ENCODE peak calls at places on chromosomes 11 and 22, in seven cellular contexts. O is HCT116, J is fibroblast of villous mesenchyme, G is A549, Y is transverse colon, B is right atrium auricular region, Q is lung. P is an unnamed sample.

GRCh38 chr11:100874203-100874602 is 187.1 kb downstream of the ARHGAP42 start:
- DNase-seq in Q (no peak), G (no peak), B (no peak), O (no peak), Y (no peak), J (no peak), P (no peak)

GRCh38 chr11:129703846-129704245 is 111.8 kb upstream of the TMEM45B start:
- DNase-seq in G (no peak), Q (no peak), Y (no peak), J (peak; percentile 32), O (no peak), B (no peak), P (no peak)

GRCh38 chr11:61061081-61061826 is 41.0 kb upstream of the CD5 start:
- DNase-seq in J (no peak), Y (no peak), G (no peak), Q (no peak), O (peak; percentile 6), B (no peak), P (peak; percentile 34)

GRCh38 chr11:125371451-125371935 is 124.6 kb downstream of the FEZ1 start:
- DNase-seq in Y (no peak), O (no peak), Q (no peak), G (no peak), J (no peak), B (no peak), P (no peak)

GRCh38 chr22:27790396-27791216 is 10.9 kb downstream of the MN1 start:
- DNase-seq in J (peak; percentile 22), Q (no peak), B (no peak), G (no peak), Y (no peak), O (no peak), P (peak; percentile 59)

GRCh38 chr22:37681001-37681424 is 5.1 kb upstream of the NOL12 start:
- DNase-seq in O (no peak), Y (no peak), Q (no peak), B (no peak), J (peak; percentile 47), G (no peak), P (peak; percentile 39)

GRCh38 chr11:66881927-66882452 is 25.1 kb downstream of the LRFN4 start:
- DNase-seq in Y (no peak), O (no peak), G (no peak), B (no peak), Q (no peak), J (no peak), P (no peak)

GRCh38 chr11:90243534-90243933 is 20.7 kb upstream of the CHORDC1 start:
- DNase-seq in G (no peak), O (no peak), Y (no peak), Q (no peak), B (no peak), J (no peak), P (no peak)

GRCh38 chr11:125886997-125887372 is 483 bp upstream of the HYLS1 start:
- DNase-seq in J (peak; percentile 40), Y (peak; percentile 34), O (no peak), Q (peak; percentile 42), G (no peak), B (peak; percentile 64), P (peak; percentile 51)

GRCh38 chr22:17943533-17944204 is 80.7 kb downstream of the MICAL3 start:
- DNase-seq in B (no peak), Q (no peak), Y (no peak), J (no peak), G (no peak), O (no peak), P (no peak)

GRCh38 chr11:67060111-67060522 is 3.5 kb downstream of the RHOD start:
- DNase-seq in G (peak; percentile 91), Q (no peak), Y (no peak), B (no peak), O (no peak), J (no peak), P (no peak)

GRCh38 chr11:26649884-26650283 is 72.0 kb downstream of the SLC5A12 start:
- DNase-seq in B (no peak), G (peak; percentile 55), J (peak; percentile 73), Y (peak; percentile 61), Q (peak; percentile 65), O (peak; percentile 3), P (peak; percentile 80)

GRCh38 chr11:11004069-11004468 is 146.2 kb upstream of the ZBED5 start:
- DNase-seq in G (no peak), O (no peak), B (no peak), Q (no peak), J (no peak), Y (no peak), P (no peak)

GRCh38 chr11:35352107-35352888 is 67.1 kb downstream of the SLC1A2 start:
- DNase-seq in B (no peak), O (no peak), Q (no peak), G (no peak), J (no peak), Y (no peak), P (peak; percentile 89)

GRCh38 chr11:28476053-28476452 is 367.9 kb downstream of the METTL15 start:
- DNase-seq in Y (no peak), B (no peak), O (no peak), J (peak; percentile 18), Q (no peak), G (no peak), P (peak; percentile 17)

GRCh38 chr22:44363214-44363979 is 50.6 kb upstream of the SHISAL1 start:
- DNase-seq in Y (peak; percentile 80), O (no peak), B (peak; percentile 98), G (peak; percentile 60), Q (peak; percentile 88), J (peak; percentile 98), P (peak; percentile 99)

GRCh38 chr11:96306933-96307747 is 35.9 kb downstream of the MAML2 start:
- DNase-seq in O (peak; percentile 95), Y (peak; percentile 90), J (peak; percentile 98), Q (peak; percentile 91), G (peak; percentile 67), B (peak; percentile 97), P (peak; percentile 97)

GRCh38 chr11:117482881-117483280 is 155.2 kb downstream of the CEP164 start:
- DNase-seq in Y (no peak), Q (no peak), J (no peak), G (no peak), O (no peak), B (no peak), P (no peak)

DNA sequence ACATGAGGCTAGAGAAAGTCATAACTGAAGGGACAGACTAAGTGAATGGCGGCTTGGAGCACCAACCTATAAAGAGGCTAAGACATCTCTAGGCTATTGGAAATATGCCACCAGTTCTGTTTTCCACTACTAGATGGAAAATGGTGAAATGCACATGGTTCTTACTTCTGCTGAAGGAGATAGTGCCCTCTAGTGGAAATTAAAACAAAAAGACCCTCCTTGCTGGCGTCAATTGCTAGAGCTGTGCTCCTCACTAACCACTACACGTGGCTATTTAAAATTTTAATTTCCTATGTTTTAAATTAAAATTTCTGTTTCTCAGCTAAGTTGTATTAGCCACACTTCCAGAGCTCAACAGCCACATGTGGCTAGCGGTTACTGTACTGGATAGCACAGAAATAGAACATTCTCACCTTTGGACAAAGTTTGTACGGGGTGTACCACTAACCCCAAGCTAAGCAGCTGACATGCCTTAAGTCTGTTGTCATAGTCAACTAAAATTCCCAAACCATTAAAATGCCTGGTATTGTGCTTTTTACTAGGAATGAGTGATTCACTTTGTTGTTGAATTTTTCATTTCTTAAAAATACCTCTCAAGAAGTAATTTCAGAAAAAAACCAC is 34.1 kb upstream of the CALCA start:
- DNase-seq in B (no peak), Y (no peak), Q (no peak), O (peak; percentile 47), J (peak; percentile 58), G (no peak), P (peak; percentile 67)
- TF ChIP-seq CTCF in B (no peak), Y (peak; percentile 30), Q (peak; percentile 11), O (peak; percentile 48), J (peak; percentile 53), G (peak; percentile 52), P (peak; percentile 51)

GRCh38 chr11:65112226-65112550 is 516 bp downstream of the TM7SF2 start:
- DNase-seq in O (no peak), B (no peak), G (no peak), J (no peak), Y (no peak), Q (no peak), P (no peak)

GRCh38 chr11:65111159-65111536 is 524 bp upstream of the TM7SF2 start:
- DNase-seq in B (no peak), Y (no peak), Q (no peak), O (no peak), J (no peak), G (no peak), P (no peak)

GRCh38 chr11:65109231-65110198 is 2.2 kb upstream of the TM7SF2 start:
- DNase-seq in B (no peak), O (no peak), G (no peak), Q (no peak), J (no peak), Y (no peak), P (no peak)

GRCh38 chr11:65111537-65112225 is at the start of gene TM7SF2:
- DNase-seq in B (peak; percentile 97), Q (peak; percentile 97), Y (peak; percentile 98), O (peak; percentile 89), G (peak; percentile 97), J (peak; percentile 94), P (peak; percentile 81)

DNA sequence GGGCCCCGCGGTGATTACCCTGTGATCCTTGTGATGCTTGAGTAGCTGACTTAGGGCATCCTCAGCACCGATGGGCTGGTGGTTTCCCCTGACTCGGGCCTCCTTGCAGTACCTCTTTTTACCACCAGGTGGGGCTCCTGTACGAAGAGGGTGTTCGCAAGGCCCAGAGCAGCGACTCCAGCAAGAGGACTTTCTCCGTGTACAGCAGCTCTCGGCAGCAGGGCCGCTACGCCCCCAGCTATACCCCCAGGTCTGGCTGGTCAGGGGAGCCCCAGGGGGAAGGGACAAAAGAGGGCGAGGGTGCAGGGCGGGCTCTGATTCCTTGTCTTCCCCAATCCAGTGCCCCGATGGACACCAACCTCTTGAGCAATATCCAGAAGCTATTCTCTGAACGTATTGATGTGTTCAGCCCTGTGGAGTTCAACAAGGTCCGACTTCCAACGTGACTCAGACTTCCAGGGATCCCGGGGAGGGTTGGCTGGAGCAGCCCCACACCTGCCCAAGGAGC is 1.3 kb upstream of the TM7SF2 start:
- DNase-seq in B (peak; percentile 92), Q (peak; percentile 89), Y (peak; percentile 94), O (no peak), G (peak; percentile 86), J (peak; percentile 79), P (peak; percentile 83)
- H3K4me3 ChIP-seq in B (no peak overlapping the region), Q (no peak overlapping the region), Y (no peak overlapping the region), O (no peak overlapping the region), G (no peak overlapping the region), J (no peak overlapping the region), P (no peak overlapping the region)

DNA sequence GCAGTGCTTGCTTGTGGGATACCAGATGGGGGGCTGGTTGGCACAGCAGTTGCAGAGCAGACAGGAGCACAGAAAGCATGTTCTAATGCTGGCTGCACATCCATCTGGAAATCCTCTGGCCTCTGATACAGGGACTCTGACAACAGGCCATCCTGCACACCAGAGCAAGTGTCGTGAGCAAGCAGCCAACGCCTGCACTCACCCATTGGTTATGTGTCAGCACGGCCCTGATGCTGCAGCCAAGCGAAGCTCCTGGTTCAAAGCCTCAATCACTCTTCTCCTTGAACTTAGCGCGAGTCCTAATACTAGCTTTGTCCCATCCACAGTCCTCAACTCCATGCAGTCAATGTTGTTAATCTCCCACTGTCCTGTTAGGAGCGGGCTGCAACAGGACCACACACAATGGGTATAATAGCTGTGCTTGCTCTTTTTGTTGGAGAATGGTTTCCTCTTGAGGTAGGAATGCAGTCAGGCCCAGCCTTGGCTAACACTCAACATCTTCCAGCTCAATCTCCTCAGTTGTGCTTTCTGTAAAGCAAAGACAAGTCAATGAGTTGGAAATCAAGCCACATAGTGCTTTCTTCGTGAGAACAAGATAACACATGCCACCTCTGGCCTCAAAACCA is 30.2 kb downstream of the VSTM5 start:
- DNase-seq in B (no peak), J (no peak), Q (no peak), Y (no peak), O (no peak), G (no peak), P (no peak)
- TF ChIP-seq CTCF in B (no peak), J (no peak), Q (no peak), Y (no peak), O (no peak), G (no peak), P (no peak)

GRCh38 chr11:909406-909805 is 1.2 kb downstream of the CHID1 start:
- DNase-seq in J (no peak), Q (no peak), O (no peak), G (no peak), Y (no peak), B (no peak), P (no peak)
- H3K4me3 ChIP-seq in J (no peak overlapping the region), Q (no peak overlapping the region), O (peak overlapping the region; percentile 85), G (peak overlapping the region; percentile 84), Y (no peak overlapping the region), B (no peak overlapping the region), P (peak overlapping the region; percentile 82)